ENCODE peak calls at places on chromosomes 16 and 17, in four cellular contexts. P is activated CD4-positive, alpha-beta T cell treated with anti-CD3 and anti-CD28 coated beads for 48 hours; C is GDM1; L is HS-5. K is an unnamed sample.

GRCh38 chr16:19113577-19114358 is at the start of gene ITPRIPL2:
- DNase-seq in C (peak; percentile 55), L (no peak), P (peak; percentile 43), K (no peak)

GRCh38 chr16:30767767-30768465 is 5.8 kb downstream of the RNF40 start:
- DNase-seq in P (no peak), C (no peak), L (no peak), K (no peak)

GRCh38 chr17:48748728-48749566 is 20.4 kb upstream of the HOXB13 start:
- DNase-seq in L (no peak), C (no peak), P (no peak), K (no peak)

GRCh38 chr17:68861602-68862001 is 93.6 kb downstream of the ABCA8 start:
- DNase-seq in C (no peak), L (no peak), P (no peak), K (no peak)

GRCh38 chr16:25006504-25007055 is 8.6 kb downstream of the ARHGAP17 start:
- DNase-seq in C (no peak), L (no peak), P (no peak), K (no peak)

GRCh38 chr17:29581583-29582253 is 7.7 kb downstream of the GIT1 start:
- DNase-seq in C (no peak), L (no peak), P (no peak), K (no peak)

GRCh38 chr16:59121411-59121810 is 387.3 kb upstream of the GOT2 start:
- DNase-seq in C (no peak), L (no peak), P (no peak), K (no peak)

GRCh38 chr17:21345236-21345635 is 30.9 kb upstream of the KCNJ12 start:
- DNase-seq in P (no peak), L (no peak), C (no peak), K (no peak)

GRCh38 chr16:69404275-69404805 is 18.5 kb upstream of the TERF2 start:
- DNase-seq in P (no peak), L (no peak), C (no peak), K (no peak)